ENCODE peak calls at places on chromosomes 16 and 17, in four cellular contexts. L is K562, B is suprapubic skin, G is SK-N-SH. X is an unnamed sample. For H3K4me1, the result is how much of the 10 kb centered on the place peaks cover.

GRCh38 chr16:50360779-50361178 is 8.0 kb downstream of the BRD7 start:
- DNase-seq in L (no peak), B (no peak), G (no peak), X (no peak)

GRCh38 chr16:81779540-81780320 is 639 bp downstream of the PLCG2 start:
- DNase-seq in L (peak), B (peak), G (no peak), X (peak)

GRCh38 chr16:31664683-31665482 is 137.2 kb downstream of the AHSP start:
- DNase-seq in L (no peak), B (no peak), G (no peak), X (no peak)

GRCh38 chr17:30964878-30965277 is 6.0 kb upstream of the RNF135 start:
- DNase-seq in L (no peak), B (peak), G (no peak), X (peak)

GRCh38 chr16:75279277-75279676 is 27.9 kb upstream of the BCAR1 start:
- DNase-seq in L (no peak), B (no peak), G (no peak), X (no peak)

GRCh38 chr17:82632461-82632860 is 15.8 kb downstream of the WDR45B start:
- DNase-seq in L (no peak), B (no peak), G (no peak), X (no peak)

GRCh38 chr17:58414596-58414997 is 2.7 kb downstream of the RNF43 start:
- DNase-seq in L (peak), B (no peak), G (no peak), X (no peak)

GRCh38 chr16:70257391-70257790 is 5.7 kb upstream of the EXOSC6 start:
- DNase-seq in L (no peak), B (no peak), G (no peak), X (no peak)

GRCh38 chr17:6374271-6374691 is 60.6 kb downstream of the AIPL1 start:
- DNase-seq in L (no peak), B (no peak), G (no peak), X (no peak)

GRCh38 chr16:27453476-27453825 is 51.5 kb downstream of the IL21R start:
- DNase-seq in L (no peak), B (no peak), G (no peak), X (no peak)

GRCh38 chr16:81238296-81239011 is at the start of gene BCO1:
- DNase-seq in L (no peak), B (no peak), G (no peak), X (peak)

GRCh38 chr17:78144736-78145641 is 1.2 kb upstream of the C17orf99 start:
- DNase-seq in L (no peak), B (peak), G (no peak), X (peak)

GRCh38 chr16:51971184-51971583 is 575.8 kb downstream of the TOX3 start:
- DNase-seq in L (peak), B (no peak), G (peak), X (peak)

GRCh38 chr16:68396481-68396880 is 51.8 kb downstream of the SMPD3 start:
- DNase-seq in L (peak), B (no peak), G (peak), X (peak)

GRCh38 chr16:81384006-81384405 is 60.6 kb upstream of the CMIP start:
- DNase-seq in L (no peak), B (no peak), G (no peak), X (no peak)

GRCh38 chr16:11072420-11073153 is 128.2 kb downstream of the CLEC16A start:
- DNase-seq in L (peak), B (no peak), G (no peak), X (no peak)

GRCh38 chr16:3157229-3158013 is 22.6 kb downstream of the ZNF213 start:
- DNase-seq in L (peak), B (peak), G (peak), X (peak)

DNA sequence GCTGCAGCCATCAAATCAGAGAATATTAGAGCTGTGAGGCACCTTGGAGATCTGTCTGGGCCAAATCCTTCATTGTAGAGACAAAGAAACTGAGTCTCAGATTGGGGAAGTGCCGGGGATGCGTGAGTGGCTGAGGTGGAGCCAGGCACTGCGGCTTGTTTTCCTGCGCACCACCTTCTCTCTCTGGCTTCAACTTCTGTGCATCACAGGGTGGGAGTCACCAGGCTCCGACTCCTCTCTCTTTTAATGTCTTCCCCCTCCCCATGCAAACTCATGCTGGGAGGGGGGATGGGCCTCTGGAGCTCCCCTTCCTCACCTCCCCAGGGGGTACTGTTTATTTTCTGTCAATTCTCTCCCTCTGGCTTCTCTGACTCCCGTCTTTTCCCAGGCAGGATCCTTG is 8.7 kb upstream of the ETV4 start:
- DNase-seq in L (no peak), B (no peak), G (no peak), X (no peak)
- H3K4me1 ChIP-seq in L (under half), B (under half), G (under half), X (under half)

DNA sequence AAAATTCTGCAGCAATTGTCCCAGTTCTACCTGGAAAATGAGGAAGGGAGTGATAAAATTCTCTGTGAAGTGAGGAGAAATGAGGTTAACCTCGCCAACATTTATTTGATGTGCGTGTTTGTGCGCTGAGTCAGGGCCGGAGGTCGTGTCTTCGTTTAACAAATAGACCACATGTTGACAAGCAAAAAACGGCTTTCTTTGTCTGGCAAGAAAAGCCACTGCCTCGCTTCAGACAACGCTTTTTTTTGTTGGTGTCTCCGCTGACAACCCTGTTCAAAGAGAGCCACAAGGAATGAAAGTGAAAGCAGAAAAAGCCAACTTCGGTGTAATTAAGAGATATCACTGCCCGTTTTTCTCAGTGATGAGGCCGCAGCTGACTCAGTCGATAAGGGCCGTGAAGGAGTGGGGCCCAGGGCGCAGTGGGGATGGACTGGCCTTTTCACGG is 510.6 kb downstream of the CDH13 start:
- DNase-seq in L (no peak), B (no peak), G (no peak), X (peak)
- TF ChIP-seq EP300 in L (no peak), B (no peak), G (no peak), X (no peak)

GRCh38 chr16:57797526-57798266 is 4.6 kb downstream of the KIFC3 start:
- DNase-seq in L (no peak), B (no peak), G (no peak), X (peak)

GRCh38 chr16:57798953-57799618 is 3.2 kb downstream of the KIFC3 start:
- DNase-seq in L (peak), B (no peak), G (peak), X (peak)

GRCh38 chr16:57799619-57800212 is 2.6 kb downstream of the KIFC3 start:
- DNase-seq in L (peak), B (no peak), G (peak), X (no peak)

GRCh38 chr16:57797216-57797525 is 5.1 kb downstream of the KIFC3 start:
- DNase-seq in L (no peak), B (no peak), G (no peak), X (no peak)

DNA sequence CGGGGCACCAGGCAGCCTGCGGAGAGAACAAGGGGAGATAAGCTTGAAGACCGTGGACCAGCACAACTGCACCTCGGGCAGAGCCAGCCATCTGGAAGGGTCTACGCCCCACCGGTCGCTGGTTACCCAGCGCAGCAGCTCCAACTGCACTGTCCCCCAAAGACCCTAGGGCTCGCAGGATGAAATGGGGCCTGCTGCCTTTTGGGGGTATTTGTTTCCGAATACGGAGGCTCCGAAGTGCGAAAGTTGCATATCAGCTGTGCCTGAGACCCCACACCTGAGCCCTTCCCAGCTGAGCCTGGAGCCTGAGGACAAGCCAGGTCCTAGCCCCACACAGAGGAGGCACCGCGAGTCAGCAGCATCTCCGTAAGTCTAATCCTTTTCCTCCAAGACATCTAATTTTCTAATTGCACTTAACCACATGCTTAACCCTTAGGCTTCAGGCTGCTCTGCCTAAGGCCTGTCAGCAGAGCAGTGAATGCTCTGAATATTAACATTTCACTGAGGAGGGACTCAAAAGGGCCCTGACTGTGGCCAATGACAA is 4.0 kb downstream of the KIFC3 start:
- DNase-seq in L (no peak), B (no peak), G (peak), X (no peak)
- H3K4me1 ChIP-seq in L (under half), B (half or more), G (under half), X (half or more)

DNA sequence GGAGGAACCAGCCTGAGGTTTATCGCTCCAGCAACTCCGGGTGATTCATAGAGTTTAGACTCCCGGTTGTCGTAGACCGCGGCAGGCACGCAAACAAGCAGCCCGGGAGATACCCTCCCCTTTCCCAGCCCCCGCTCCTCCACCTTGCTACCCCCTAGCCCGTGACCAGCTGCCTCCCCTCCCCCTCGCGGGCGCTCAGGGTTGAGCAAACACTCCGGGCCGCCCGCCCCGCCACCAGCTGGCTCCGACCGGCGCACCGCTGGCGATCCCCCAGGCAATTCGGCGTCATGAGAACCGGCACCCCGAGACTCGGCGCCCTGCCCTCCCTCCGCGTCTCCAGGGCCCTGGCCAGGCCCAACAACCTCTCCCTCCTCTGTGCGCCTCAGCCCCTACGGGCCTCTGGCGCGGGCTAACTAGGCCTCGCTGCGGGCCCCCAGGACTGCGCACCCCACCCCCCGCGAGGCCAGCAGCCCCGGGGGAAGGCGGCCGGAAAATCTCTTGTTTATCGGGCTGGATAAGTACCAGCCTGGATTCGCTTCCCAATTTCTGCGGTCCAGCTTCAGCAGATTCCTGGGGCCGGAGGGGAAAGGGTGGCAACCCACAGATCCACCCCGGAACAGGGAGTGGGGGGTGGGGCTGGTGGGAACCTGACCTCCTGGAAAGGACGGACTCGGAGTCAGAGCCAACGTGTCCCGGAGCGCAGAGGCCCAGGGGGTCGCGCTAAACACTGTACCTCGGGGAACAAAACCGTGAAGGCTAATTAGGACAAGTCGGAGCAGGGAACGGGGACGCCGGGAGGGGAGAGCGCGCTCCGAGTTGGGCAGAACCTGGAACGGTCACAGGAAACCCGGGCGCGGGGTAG is 951 bp upstream of the GPRC5C start:
- DNase-seq in L (peak), B (peak), G (peak), X (peak)
- TF ChIP-seq EP300 in L (no peak), B (no peak), G (no peak), X (no peak)

DNA sequence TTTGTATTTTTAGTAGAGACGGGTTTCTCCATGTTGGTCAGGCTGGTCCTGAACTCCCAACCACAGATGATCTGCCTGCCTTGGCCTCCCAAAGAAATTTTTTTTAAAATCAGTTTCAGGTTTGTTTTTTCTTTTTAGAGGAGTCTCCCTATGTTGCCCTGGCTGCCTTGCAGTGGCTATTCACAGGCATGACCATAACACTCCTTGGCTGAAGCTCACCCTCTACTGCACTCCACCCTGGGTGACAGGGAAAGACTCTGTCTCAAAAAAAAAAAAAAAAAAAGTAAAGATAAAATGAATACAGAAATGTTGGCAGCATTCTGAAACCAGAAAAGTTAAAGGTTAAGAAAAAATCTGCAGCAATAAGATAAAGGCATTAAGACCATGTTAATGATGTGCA is 15.1 kb downstream of the YWHAE start:
- DNase-seq in L (no peak), B (no peak), G (no peak), X (no peak)
- H3K4me1 ChIP-seq in L (under half), B (half or more), G (under half), X (half or more)

GRCh38 chr17:79952915-79953314 is 82.8 kb downstream of the TBC1D16 start:
- DNase-seq in L (no peak), B (no peak), G (peak), X (no peak)
- TF ChIP-seq EP300 in L (no peak), B (no peak), G (no peak), X (no peak)

DNA sequence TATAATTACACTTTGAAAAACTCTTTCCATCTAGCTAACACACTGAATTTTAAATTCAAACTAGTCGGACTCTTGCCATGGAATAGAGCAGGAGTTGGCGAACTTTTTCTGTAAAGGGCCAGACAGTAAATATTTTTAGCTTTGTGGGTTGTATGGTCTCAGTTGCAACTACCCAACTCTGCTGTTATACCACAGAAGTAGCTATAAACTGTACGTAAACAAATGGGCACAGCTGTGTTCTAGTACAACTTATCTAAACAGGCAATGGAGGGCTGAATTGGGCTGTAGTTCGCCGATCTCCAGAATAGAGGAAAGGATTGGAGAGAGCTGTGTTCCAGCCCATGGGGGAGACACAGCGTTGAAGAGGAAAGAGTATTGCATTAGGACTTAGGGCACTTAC is 8.7 kb downstream of the CNTROB start:
- DNase-seq in L (no peak), B (no peak), G (no peak), X (no peak)
- H3K4me1 ChIP-seq in L (under half), B (under half), G (under half), X (under half)

X was measured in stomach.